ENCODE peak calls at places on chromosome 11, in eight cellular contexts. G, L, Q, R, Z, B, V and D are unnamed samples.

GRCh38 chr11:115764172-115764571 is 260.0 kb upstream of the CADM1 start:
- DNase-seq in G (no peak), L (no peak), Q (no peak), R (no peak), Z (no peak), B (no peak), V (no peak), D (no peak)

GRCh38 chr11:27443746-27444465 is 28.7 kb downstream of the LGR4 start:
- DNase-seq in G (no peak), L (no peak), Q (no peak), R (no peak), Z (no peak), B (peak; percentile 67), V (no peak), D (no peak)

GRCh38 chr11:74015919-74016684 is 7.2 kb upstream of the UCP3 start:
- DNase-seq in G (no peak), L (no peak), Q (no peak), R (no peak), Z (no peak), B (no peak), V (no peak), D (no peak)

GRCh38 chr11:43497144-43497543 is 138.4 kb downstream of the TTC17 start:
- DNase-seq in G (no peak), L (no peak), Q (no peak), R (no peak), Z (no peak), B (no peak), V (no peak), D (no peak)

GRCh38 chr11:129853508-129854228 is 38.0 kb downstream of the TMEM45B start:
- DNase-seq in G (peak; percentile 56), L (peak; percentile 49), Q (peak; percentile 97), R (peak; percentile 87), Z (peak; percentile 23), B (peak; percentile 23), V (no peak), D (peak; percentile 73)

GRCh38 chr11:76605338-76606074 is 65.0 kb downstream of the LRRC32 start:
- DNase-seq in G (no peak), L (no peak), Q (no peak), R (no peak), Z (no peak), B (no peak), V (no peak), D (no peak)

GRCh38 chr11:126103150-126103549 is 40.5 kb upstream of the CDON start:
- DNase-seq in G (no peak), L (no peak), Q (no peak), R (no peak), Z (no peak), B (no peak), V (no peak), D (no peak)

GRCh38 chr11:102318469-102318868 is 1.2 kb downstream of the BIRC3 start:
- DNase-seq in G (no peak), L (peak; percentile 48), Q (peak; percentile 30), R (no peak), Z (peak; percentile 70), B (no peak), V (peak; percentile 61), D (no peak)

GRCh38 chr11:34331329-34331728 is 26.5 kb downstream of the ABTB2 start:
- DNase-seq in G (peak; percentile 68), L (peak; percentile 60), Q (no peak), R (no peak), Z (no peak), B (no peak), V (no peak), D (no peak)

GRCh38 chr11:120744016-120744994 is 232.8 kb downstream of the GRIK4 start:
- DNase-seq in G (no peak), L (no peak), Q (no peak), R (no peak), Z (no peak), B (no peak), V (no peak), D (no peak)
- H3K4me3 ChIP-seq in G (no peak overlapping the region), L (no peak overlapping the region), Q (no peak overlapping the region), R (no peak overlapping the region), Z (no peak overlapping the region), B (no peak overlapping the region), V (no peak overlapping the region), D (no peak overlapping the region)

GRCh38 chr11:2661173-2662023 is 38.4 kb downstream of the KCNQ1OT1 start:
- DNase-seq in G (no peak), L (no peak), Q (no peak), R (no peak), Z (no peak), B (no peak), V (no peak), D (no peak)
- H3K4me3 ChIP-seq in G (no peak overlapping the region), L (no peak overlapping the region), Q (no peak overlapping the region), R (no peak overlapping the region), Z (no peak overlapping the region), B (no peak overlapping the region), V (no peak overlapping the region), D (no peak overlapping the region)

DNA sequence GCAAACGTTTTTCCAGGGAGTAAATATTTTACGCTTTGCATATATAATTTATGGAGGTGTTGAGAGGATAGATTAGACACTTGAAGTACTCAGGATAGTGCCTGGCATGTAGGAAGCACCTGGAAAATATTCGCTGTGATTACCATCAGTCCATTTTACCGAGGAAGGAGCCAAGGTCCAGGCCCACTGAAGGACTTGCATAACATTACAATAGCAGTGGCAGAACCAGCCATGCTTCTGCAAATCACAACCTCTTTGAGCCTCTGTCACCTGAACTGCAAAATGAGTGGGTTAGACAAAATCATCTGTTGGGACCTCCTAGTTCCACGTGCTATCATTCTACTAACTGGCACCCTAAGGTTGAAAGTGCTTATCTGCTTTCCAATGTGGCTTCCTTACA is 5.4 kb downstream of the FUT4 start:
- DNase-seq in G (no peak), L (no peak), Q (no peak), R (no peak), Z (no peak), B (no peak), V (no peak), D (no peak)
- H3K4me3 ChIP-seq in G (no peak overlapping the region), L (no peak overlapping the region), Q (no peak overlapping the region), R (no peak overlapping the region), Z (no peak overlapping the region), B (no peak overlapping the region), V (no peak overlapping the region), D (no peak overlapping the region)

GRCh38 chr11:96072592-96072991 is 148.7 kb upstream of the MTMR2 start:
- DNase-seq in G (no peak), L (no peak), Q (no peak), R (no peak), Z (no peak), B (no peak), V (no peak), D (no peak)
- H3K4me3 ChIP-seq in G (no peak overlapping the region), L (no peak overlapping the region), Q (no peak overlapping the region), R (no peak overlapping the region), Z (no peak overlapping the region), B (no peak overlapping the region), V (no peak overlapping the region), D (no peak overlapping the region)

DNA sequence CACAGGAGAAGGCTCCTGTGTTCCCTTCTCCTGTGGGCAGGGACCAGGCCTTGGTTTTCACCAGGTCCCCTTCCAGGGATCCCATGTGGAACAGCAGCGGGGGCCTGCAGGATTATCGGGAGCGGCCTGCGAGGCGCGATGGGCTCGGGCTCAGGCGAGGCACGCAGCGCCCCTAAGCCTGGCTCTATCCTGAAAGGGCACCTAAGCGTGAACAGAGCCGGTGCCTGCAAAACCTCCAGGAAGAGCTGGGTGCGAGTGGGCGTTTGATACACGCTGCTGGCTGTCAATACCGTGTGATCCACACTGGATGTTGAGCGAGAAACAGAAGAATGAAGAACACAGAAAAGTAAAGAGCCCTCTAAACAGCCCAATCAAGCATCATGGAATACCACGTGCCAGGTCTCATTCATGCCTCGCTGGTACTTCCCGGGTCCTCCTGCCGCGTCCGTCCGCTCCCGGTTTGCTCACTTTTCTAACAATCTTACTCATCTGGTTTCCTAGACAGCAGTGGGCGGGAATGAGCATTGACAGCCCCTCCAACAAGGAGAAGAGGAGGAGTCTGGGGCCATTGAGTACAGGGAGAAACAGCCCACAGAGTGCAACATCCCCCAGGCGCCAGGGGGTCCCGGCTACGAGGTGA is 12.5 kb downstream of the OSBPL5 start:
- DNase-seq in G (no peak), L (peak; percentile 50), Q (no peak), R (peak; percentile 28), Z (no peak), B (no peak), V (no peak), D (no peak)
- H3K4me3 ChIP-seq in G (no peak overlapping the region), L (no peak overlapping the region), Q (no peak overlapping the region), R (no peak overlapping the region), Z (no peak overlapping the region), B (no peak overlapping the region), V (no peak overlapping the region), D (no peak overlapping the region)

GRCh38 chr11:61816736-61817455 is at the start of gene FADS1:
- DNase-seq in G (peak; percentile 96), L (peak; percentile 92), Q (peak; percentile 84), R (peak; percentile 88), Z (peak; percentile 95), B (peak; percentile 98), V (peak; percentile 92), D (peak; percentile 92)

GRCh38 chr11:61815790-61816735 is 740 bp downstream of the FADS1 start:
- DNase-seq in G (peak; percentile 67), L (peak; percentile 60), Q (peak; percentile 80), R (peak; percentile 70), Z (peak; percentile 75), B (peak; percentile 88), V (peak; percentile 64), D (no peak)

GRCh38 chr11:61817471-61818202 is 834 bp upstream of the FADS1 start:
- DNase-seq in G (no peak), L (no peak), Q (no peak), R (no peak), Z (no peak), B (no peak), V (no peak), D (no peak)

GRCh38 chr11:61814958-61815789 is 1.6 kb downstream of the FADS1 start:
- DNase-seq in G (peak; percentile 98), L (peak; percentile 95), Q (peak; percentile 68), R (peak; percentile 92), Z (peak; percentile 95), B (peak; percentile 97), V (peak; percentile 72), D (no peak)

DNA sequence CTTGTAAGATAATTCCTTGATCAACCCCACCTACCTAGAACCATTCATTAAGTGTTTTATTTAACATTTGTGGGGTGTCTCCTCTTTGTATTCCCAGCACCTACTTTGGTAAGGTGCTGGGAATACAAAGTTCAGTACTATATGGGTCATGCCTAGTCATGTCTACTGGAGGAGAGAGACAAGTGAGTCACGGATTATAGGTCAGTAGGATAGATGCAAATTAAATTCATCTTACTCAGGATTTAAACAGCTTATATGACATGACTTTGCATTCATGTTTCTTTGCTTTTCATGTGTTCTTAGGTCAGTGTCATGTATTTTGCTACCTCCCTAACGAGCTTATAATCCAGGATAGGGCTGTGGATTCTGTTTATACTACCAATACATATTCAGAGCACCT is 3.4 kb upstream of the FADS1 start:
- DNase-seq in G (peak; percentile 56), L (peak; percentile 65), Q (peak; percentile 88), R (no peak), Z (no peak), B (no peak), V (no peak), D (no peak)
- H3K4me3 ChIP-seq in G (no peak overlapping the region), L (no peak overlapping the region), Q (no peak overlapping the region), R (no peak overlapping the region), Z (no peak overlapping the region), B (no peak overlapping the region), V (no peak overlapping the region), D (no peak overlapping the region)